ENCODE peak calls at places on chromosomes 13 and 19, in five cellular contexts. L, G, M, E and O are unnamed samples.

GRCh38 chr13:113654175-113654560 is 3.8 kb downstream of the ATP4B start:
- DNase-seq in L (no peak), G (no peak), M (no peak), E (no peak), O (no peak)

GRCh38 chr13:65914707-65915106 is 1315.4 kb downstream of the PCDH9 start:
- DNase-seq in L (no peak), G (no peak), M (no peak), E (no peak), O (no peak)

GRCh38 chr19:14091086-14091884 is 734 bp upstream of the SAMD1 start:
- DNase-seq in L (peak), G (no peak), M (peak), E (peak), O (peak)

GRCh38 chr13:24083722-24084421 is 76.6 kb upstream of the SPATA13 start:
- DNase-seq in L (no peak), G (no peak), M (no peak), E (no peak), O (no peak)

GRCh38 chr19:28988066-28988465 is 224.9 kb downstream of the UQCRFS1 start:
- DNase-seq in L (no peak), G (no peak), M (no peak), E (no peak), O (no peak)

GRCh38 chr19:46155237-46155636 is 7.2 kb downstream of the IGFL2 start:
- DNase-seq in L (no peak), G (no peak), M (no peak), E (no peak), O (no peak)

GRCh38 chr19:38869160-38869835 is 8.8 kb downstream of the RINL start:
- DNase-seq in L (no peak), G (no peak), M (peak), E (no peak), O (no peak)

GRCh38 chr13:80237646-80238045 is 103.3 kb downstream of the SPRY2 start:
- DNase-seq in L (no peak), G (no peak), M (no peak), E (no peak), O (no peak)

GRCh38 chr19:29315566-29315965 is 102.6 kb upstream of the UQCRFS1 start:
- DNase-seq in L (no peak), G (no peak), M (no peak), E (no peak), O (no peak)

GRCh38 chr19:3062165-3063105 is at the start of gene TLE5:
- DNase-seq in L (peak), G (peak), M (peak), E (peak), O (peak)

GRCh38 chr13:110409581-110409992 is 102.5 kb downstream of the COL4A2 start:
- DNase-seq in L (no peak), G (no peak), M (no peak), E (no peak), O (no peak)

GRCh38 chr13:23959231-23959862 is 62.0 kb upstream of the C1QTNF9B start:
- DNase-seq in L (no peak), G (no peak), M (no peak), E (no peak), O (no peak)

GRCh38 chr13:94703721-94704314 is 8.5 kb downstream of the SOX21 start:
- DNase-seq in L (no peak), G (no peak), M (no peak), E (no peak), O (no peak)

GRCh38 chr13:50521750-50522149 is 321.7 kb downstream of the DLEU7 start:
- DNase-seq in L (no peak), G (no peak), M (peak), E (no peak), O (peak)

GRCh38 chr13:41017153-41017552 is 2.0 kb downstream of the ELF1 start:
- DNase-seq in L (no peak), G (no peak), M (peak), E (no peak), O (peak)

GRCh38 chr13:74696148-74696922 is 562.1 kb upstream of the KLF12 start:
- DNase-seq in L (no peak), G (no peak), M (no peak), E (no peak), O (no peak)

GRCh38 chr19:31271569-31271911 is 77.7 kb downstream of the TSHZ3 start:
- DNase-seq in L (no peak), G (no peak), M (no peak), E (no peak), O (no peak)

GRCh38 chr13:30892966-30893365 is 13.1 kb upstream of the MEDAG start:
- DNase-seq in L (no peak), G (no peak), M (peak), E (no peak), O (peak)

GRCh38 chr19:782195-783043 is 14.8 kb upstream of the PTBP1 start:
- DNase-seq in L (no peak), G (no peak), M (peak), E (peak), O (peak)
- H3K27ac ChIP-seq in L (no peak), G (peak), M (peak), E (peak), O (peak)

DNA sequence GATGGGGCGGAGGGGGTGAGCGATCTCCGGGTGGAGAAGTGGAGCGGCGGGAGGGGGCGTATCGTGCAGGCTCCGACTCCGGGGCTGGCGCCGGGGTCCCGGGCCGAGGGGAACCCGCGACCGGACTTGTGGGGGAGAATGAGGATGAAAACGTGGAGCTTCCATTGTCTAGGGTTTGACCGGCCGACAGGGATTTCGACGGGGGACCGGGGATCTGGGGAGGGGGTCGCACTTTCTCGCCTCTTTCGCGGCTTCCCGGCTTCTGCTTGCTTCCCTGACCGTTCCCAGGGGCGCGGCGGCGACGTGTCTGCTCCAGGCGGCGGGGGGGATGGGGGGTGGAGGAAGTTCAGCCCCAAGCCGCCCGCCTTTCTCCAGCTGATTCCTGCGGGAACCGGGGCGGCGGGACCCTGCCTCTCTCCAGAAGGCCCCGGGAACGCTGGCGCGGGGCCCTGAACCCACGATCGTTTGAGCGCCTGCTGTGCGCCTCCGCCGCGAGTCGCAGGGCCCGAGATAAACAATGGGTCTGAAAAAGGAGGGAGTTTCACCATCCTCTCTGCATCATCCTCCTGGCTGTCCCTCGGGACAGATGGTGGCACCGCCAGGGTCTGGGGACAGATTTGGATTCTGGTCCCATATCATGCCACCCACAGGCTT is 790 bp downstream of the TPM4 start:
- DNase-seq in L (peak), G (no peak), M (peak), E (no peak), O (peak)
- H3K27ac ChIP-seq in L (peak), G (peak), M (peak), E (peak), O (peak)

DNA sequence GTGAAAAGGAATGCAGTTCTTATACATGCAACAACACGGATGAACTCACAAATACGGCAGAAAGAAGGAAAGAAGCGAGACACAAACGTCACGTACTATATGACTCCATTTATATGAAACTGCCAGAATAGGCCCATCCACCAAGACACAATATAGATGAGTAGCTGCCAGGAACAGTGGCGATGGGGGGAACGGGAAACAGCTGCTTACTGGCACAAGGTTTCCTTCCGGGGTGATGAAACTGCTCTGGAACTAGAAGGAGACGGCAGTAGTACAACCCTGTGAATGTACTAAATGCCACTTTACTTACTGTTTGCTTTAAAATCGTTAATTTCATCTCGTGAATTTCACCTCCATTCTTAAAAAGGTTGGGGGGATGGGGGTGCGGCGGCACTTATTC is 28.9 kb downstream of the MLLT1 start:
- DNase-seq in L (no peak), G (no peak), M (no peak), E (no peak), O (no peak)
- H3K27ac ChIP-seq in L (no peak), G (no peak), M (no peak), E (no peak), O (no peak)

GRCh38 chr19:48966541-48967345 is 1.6 kb downstream of the FTL start:
- DNase-seq in L (no peak), G (no peak), M (no peak), E (no peak), O (peak)

GRCh38 chr19:48965033-48965805 is at the start of gene FTL:
- DNase-seq in L (peak), G (peak), M (peak), E (peak), O (peak)

GRCh38 chr19:48967346-48968178 is 2.5 kb downstream of the FTL start:
- DNase-seq in L (peak), G (peak), M (peak), E (no peak), O (peak)

GRCh38 chr19:48964205-48965032 is 690 bp upstream of the FTL start:
- DNase-seq in L (peak), G (no peak), M (peak), E (no peak), O (no peak)

DNA sequence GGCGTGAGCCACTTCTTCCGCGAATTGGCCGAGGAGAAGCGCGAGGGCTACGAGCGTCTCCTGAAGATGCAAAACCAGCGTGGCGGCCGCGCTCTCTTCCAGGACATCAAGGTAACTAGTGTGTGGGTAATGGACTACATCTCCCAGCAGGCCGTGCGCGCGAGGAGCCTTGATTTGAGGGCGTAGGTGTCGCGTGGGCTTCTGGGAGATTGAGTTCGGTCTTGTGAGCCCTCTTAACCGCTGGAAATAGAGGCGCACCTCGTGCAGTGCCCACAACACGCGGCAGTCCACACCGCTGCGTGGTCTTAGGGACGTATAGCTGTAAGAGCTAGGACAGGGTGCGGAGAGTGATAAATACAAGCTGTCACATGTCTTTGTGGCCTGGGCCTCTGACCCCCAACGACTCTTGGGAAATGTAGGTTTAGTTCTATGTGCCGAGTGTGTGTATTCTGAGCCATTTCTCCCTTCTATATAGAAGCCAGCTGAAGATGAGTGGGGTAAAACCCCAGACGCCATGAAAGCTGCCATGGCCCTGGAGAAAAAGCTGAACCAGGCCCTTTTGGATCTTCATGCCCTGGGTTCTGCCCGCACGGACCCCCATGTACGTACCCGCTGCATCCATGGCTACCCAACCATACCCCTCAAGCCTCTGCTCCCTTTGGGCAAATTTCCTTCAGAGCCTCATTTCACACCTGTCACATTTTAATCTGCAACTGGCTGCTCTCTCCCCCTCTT is 864 bp downstream of the FTL start:
- DNase-seq in L (peak), G (peak), M (peak), E (peak), O (peak)
- H3K27ac ChIP-seq in L (peak), G (peak), M (peak), E (peak), O (peak)